ENCODE peak calls at places on chromosomes 4 and X, in seven cellular contexts. C is neural crest cell; O is activated CD4-positive, alpha-beta T cell treated with anti-CD3 and anti-CD28 coated beads, Interleukin-2, amount 50 U/mL, for 48 hours; M is bronchial epithelial cell; J is T1000; S is esophagus squamous epithelium; X is CD4-positive, alpha-beta memory T cell. Y is an unnamed sample.

GRCh38 chr4:87419578-87420249 is 2.7 kb upstream of the NUDT9 start:
- DNase-seq in M (peak; percentile 78), J (no peak), C (no peak), O (no peak), X (no peak), S (no peak), Y (no peak)

GRCh38 chr4:183960912-183961569 is 55.9 kb downstream of the STOX2 start:
- DNase-seq in J (no peak), X (no peak), C (no peak), M (no peak), S (no peak), O (no peak), Y (no peak)

GRCh38 chr4:173522160-173522873 is 7.7 kb downstream of the HAND2 start:
- DNase-seq in O (no peak), S (no peak), C (no peak), X (no peak), M (no peak), J (no peak), Y (no peak)

GRCh38 chr4:53914313-53915016 is 149.9 kb downstream of the CHIC2 start:
- DNase-seq in M (peak; percentile 99), C (no peak), O (peak; percentile 17), S (no peak), X (no peak), J (peak; percentile 64), Y (peak; percentile 94)

GRCh38 chr4:163679189-163679588 is 184.7 kb downstream of the TMA16 start:
- DNase-seq in C (no peak), O (no peak), X (no peak), M (peak; percentile 25), S (no peak), J (no peak), Y (no peak)

GRCh38 chr4:172998527-172999469 is 169.8 kb upstream of the GALNT7 start:
- DNase-seq in X (no peak), C (no peak), S (no peak), J (no peak), O (no peak), M (peak; percentile 90), Y (no peak)

GRCh38 chr4:185817403-185817818 is 5.4 kb upstream of the SORBS2 start:
- DNase-seq in J (no peak), C (no peak), M (peak; percentile 15), O (no peak), X (no peak), S (no peak), Y (no peak)

GRCh38 chr4:25865586-25865985 is 2.8 kb upstream of the SEL1L3 start:
- DNase-seq in M (peak; percentile 98), X (no peak), S (no peak), O (no peak), C (no peak), J (no peak), Y (no peak)

GRCh38 chrX:10526442-10526841 is 93.9 kb downstream of the MID1 start:
- DNase-seq in M (no peak), X (no peak), J (no peak), S (no peak), O (no peak), C (no peak), Y (no peak)

GRCh38 chrX:115232933-115233496 is 881 bp downstream of the LRCH2 start:
- DNase-seq in M (no peak), J (no peak), S (no peak), O (no peak), C (no peak), X (no peak), Y (no peak)

GRCh38 chr4:84451546-84451945 is 47.5 kb downstream of the NKX6-1 start:
- DNase-seq in M (peak; percentile 13), C (no peak), X (no peak), S (no peak), O (no peak), J (no peak), Y (no peak)

GRCh38 chr4:155667538-155668511 is 1.2 kb downstream of the GUCY1A1 start:
- DNase-seq in S (no peak), J (no peak), M (no peak), X (no peak), O (peak; percentile 0), C (peak; percentile 28), Y (peak; percentile 47)

GRCh38 chr4:106186201-106186600 is 129.8 kb downstream of the TBCK start:
- DNase-seq in C (no peak), O (no peak), X (no peak), M (no peak), J (no peak), S (no peak), Y (no peak)

GRCh38 chrX:150692837-150693781 is at the start of gene MTMR1:
- DNase-seq in C (no peak), S (no peak), X (peak; percentile 49), J (no peak), M (no peak), O (peak; percentile 49), Y (no peak)

GRCh38 chr4:17721496-17722360 is 59.7 kb downstream of the FAM184B start:
- DNase-seq in X (no peak), S (no peak), O (no peak), M (peak; percentile 22), J (peak; percentile 54), C (no peak), Y (no peak)

GRCh38 chr4:75723117-75723801 is 1.1 kb upstream of the USO1 start:
- DNase-seq in M (peak; percentile 84), C (no peak), S (no peak), O (no peak), X (no peak), J (no peak), Y (no peak)

GRCh38 chr4:173269280-173269679 is 64.9 kb downstream of the HMGB2 start:
- DNase-seq in O (no peak), C (no peak), J (no peak), M (no peak), S (no peak), X (no peak), Y (no peak)

GRCh38 chr4:185134176-185134869 is 8.7 kb upstream of the SLC25A4 start:
- DNase-seq in S (no peak), X (peak; percentile 36), C (no peak), M (peak; percentile 51), J (no peak), O (no peak), Y (no peak)

Y was measured in CD14-positive monocyte.